ENCODE peak calls at places on chromosomes 5 and 9, in eight cellular contexts. J, H, G, Z, M, I, R and Q are unnamed samples.

GRCh38 chr9:91240596-91240995 is 121.1 kb downstream of the AUH start:
- DNase-seq in J (no peak), H (no peak), G (no peak), Z (no peak), M (no peak), I (no peak), R (no peak), Q (no peak)

GRCh38 chr5:14171091-14171490 is 27.9 kb downstream of the TRIO start:
- DNase-seq in J (no peak), H (no peak), G (peak), Z (no peak), M (no peak), I (peak), R (no peak), Q (no peak)

GRCh38 chr9:96655198-96655851 is at the start of gene PRXL2C:
- DNase-seq in J (no peak), H (peak), G (peak), Z (peak), M (no peak), I (peak), R (no peak), Q (peak)

GRCh38 chr5:68214472-68215207 is 916 bp upstream of the PIK3R1 start:
- DNase-seq in J (no peak), H (no peak), G (peak), Z (no peak), M (no peak), I (no peak), R (peak), Q (peak)

GRCh38 chr9:109101202-109101595 is 18.5 kb downstream of the TMEM245 start:
- DNase-seq in J (no peak), H (no peak), G (no peak), Z (no peak), M (no peak), I (no peak), R (no peak), Q (no peak)

GRCh38 chr9:138073808-138074207 is 196.2 kb downstream of the CACNA1B start:
- DNase-seq in J (no peak), H (peak), G (no peak), Z (no peak), M (no peak), I (no peak), R (no peak), Q (no peak)

GRCh38 chr5:178605788-178606187 is 15.6 kb upstream of the COL23A1 start:
- DNase-seq in J (no peak), H (no peak), G (no peak), Z (no peak), M (no peak), I (no peak), R (no peak), Q (no peak)

GRCh38 chr5:159189310-159189709 is 20.0 kb downstream of the RNF145 start:
- DNase-seq in J (no peak), H (no peak), G (no peak), Z (no peak), M (no peak), I (peak), R (no peak), Q (no peak)

GRCh38 chr5:5421149-5421960 is 1.1 kb upstream of the ICE1 start:
- DNase-seq in J (peak), H (no peak), G (peak), Z (peak), M (no peak), I (peak), R (no peak), Q (peak)

GRCh38 chr9:32413424-32413823 is 29.0 kb downstream of the ACO1 start:
- DNase-seq in J (no peak), H (no peak), G (no peak), Z (no peak), M (no peak), I (no peak), R (no peak), Q (no peak)

GRCh38 chr9:72486606-72486955 is 34.8 kb upstream of the TMC1 start:
- DNase-seq in J (no peak), H (no peak), G (no peak), Z (no peak), M (no peak), I (no peak), R (no peak), Q (no peak)

GRCh38 chr5:160493806-160494317 is 72.2 kb downstream of the PTTG1 start:
- DNase-seq in J (no peak), H (no peak), G (peak), Z (no peak), M (no peak), I (no peak), R (no peak), Q (no peak)

GRCh38 chr5:109619661-109620060 is 70.1 kb upstream of the MAN2A1 start:
- DNase-seq in J (no peak), H (no peak), G (no peak), Z (no peak), M (no peak), I (no peak), R (no peak), Q (no peak)

GRCh38 chr5:57447656-57448055 is 35.0 kb downstream of the ACTBL2 start:
- DNase-seq in J (no peak), H (no peak), G (peak), Z (no peak), M (no peak), I (peak), R (no peak), Q (no peak)

GRCh38 chr5:42001673-42002072 is 76.6 kb downstream of the FBXO4 start:
- DNase-seq in J (no peak), H (peak), G (no peak), Z (no peak), M (no peak), I (no peak), R (no peak), Q (no peak)

GRCh38 chr5:117318528-117318927 is 743.9 kb upstream of the SEMA6A start:
- DNase-seq in J (no peak), H (peak), G (no peak), Z (no peak), M (peak), I (no peak), R (peak), Q (no peak)

GRCh38 chr5:110785356-110785755 is 46.5 kb downstream of the SLC25A46 start:
- DNase-seq in J (no peak), H (no peak), G (peak), Z (peak), M (no peak), I (peak), R (no peak), Q (no peak)

GRCh38 chr5:129945031-129945430 is 40.8 kb downstream of the CHSY3 start:
- DNase-seq in J (no peak), H (no peak), G (peak), Z (peak), M (no peak), I (no peak), R (no peak), Q (no peak)

GRCh38 chr9:131477816-131478419 is 24.8 kb upstream of the POMT1 start:
- DNase-seq in J (no peak), H (no peak), G (no peak), Z (no peak), M (no peak), I (no peak), R (no peak), Q (no peak)

GRCh38 chr5:176154821-176155220 is 83.4 kb upstream of the SIMC1 start:
- DNase-seq in J (no peak), H (no peak), G (no peak), Z (no peak), M (no peak), I (no peak), R (no peak), Q (no peak)

GRCh38 chr5:176152933-176153317 is 85.3 kb upstream of the SIMC1 start:
- DNase-seq in J (no peak), H (no peak), G (no peak), Z (no peak), M (no peak), I (no peak), R (no peak), Q (no peak)

GRCh38 chr5:176153741-176154140 is 84.5 kb upstream of the SIMC1 start:
- DNase-seq in J (no peak), H (no peak), G (peak), Z (no peak), M (no peak), I (no peak), R (no peak), Q (no peak)

GRCh38 chr5:176151286-176151685 is 86.9 kb upstream of the SIMC1 start:
- DNase-seq in J (no peak), H (no peak), G (peak), Z (no peak), M (no peak), I (peak), R (no peak), Q (no peak)

GRCh38 chr5:176152191-176152932 is 85.9 kb upstream of the SIMC1 start:
- DNase-seq in J (no peak), H (peak), G (no peak), Z (no peak), M (no peak), I (peak), R (peak), Q (no peak)
- H3K9ac ChIP-seq in J (no peak), H (no peak), G (no peak), Z (no peak), M (no peak), I (no peak), R (no peak), Q (no peak)

GRCh38 chr9:122001491-122002201 is 91.5 kb downstream of the TTLL11 start:
- DNase-seq in J (no peak), H (no peak), G (peak), Z (no peak), M (no peak), I (peak), R (no peak), Q (no peak)

GRCh38 chr9:121998513-121999049 is 94.5 kb downstream of the TTLL11 start:
- DNase-seq in J (no peak), H (no peak), G (no peak), Z (no peak), M (no peak), I (no peak), R (no peak), Q (no peak)

GRCh38 chr9:121997791-121998190 is 95.3 kb downstream of the TTLL11 start:
- DNase-seq in J (no peak), H (no peak), G (no peak), Z (no peak), M (no peak), I (peak), R (no peak), Q (no peak)

GRCh38 chr9:121995997-121996396 is 97.1 kb downstream of the TTLL11 start:
- DNase-seq in J (no peak), H (no peak), G (no peak), Z (no peak), M (no peak), I (no peak), R (no peak), Q (no peak)

DNA sequence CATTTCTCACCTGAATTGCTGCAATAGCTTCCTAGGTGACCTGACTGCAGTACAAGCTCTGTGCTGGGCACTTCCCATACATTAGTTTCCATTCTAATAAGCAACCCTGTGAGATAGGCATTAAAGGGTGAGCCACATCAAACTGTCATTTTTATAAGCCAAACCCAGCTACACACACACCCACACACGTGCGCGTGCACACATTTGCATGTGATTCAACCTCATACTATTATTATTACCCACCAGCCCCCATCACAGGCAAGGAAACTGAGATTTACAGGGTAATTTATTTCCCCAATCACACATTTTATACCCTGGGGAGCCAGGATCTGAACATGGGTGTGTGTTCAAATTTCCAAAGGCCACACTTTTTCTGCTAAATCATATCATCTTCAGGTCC is 93.6 kb downstream of the TTLL11 start:
- DNase-seq in J (peak), H (no peak), G (no peak), Z (no peak), M (no peak), I (no peak), R (no peak), Q (no peak)
- H3K4me2 ChIP-seq in J (peak), H (no peak), G (no peak), Z (no peak), M (no peak), I (no peak), R (no peak), Q (no peak)

DNA sequence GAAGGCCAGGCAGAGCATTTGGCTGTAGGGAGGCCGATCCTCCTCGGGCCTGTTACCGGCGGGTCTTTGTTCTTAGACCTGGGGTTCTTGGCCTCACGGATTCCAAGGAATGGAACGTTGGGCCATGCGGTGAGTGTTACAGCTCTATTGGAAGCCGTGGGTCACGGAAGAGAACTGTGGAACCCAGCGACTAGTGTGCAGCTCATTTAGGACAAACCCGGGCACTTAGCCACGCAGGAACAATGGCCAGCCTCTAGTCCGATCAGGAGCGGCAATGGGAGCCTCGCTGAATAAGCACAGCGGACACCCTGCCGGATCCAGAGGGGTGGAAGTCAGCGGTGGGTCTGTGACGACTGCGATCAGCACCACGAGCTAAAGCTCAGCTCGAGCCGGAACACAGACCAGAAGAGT is 53.9 kb upstream of the RPL26L1 start:
- DNase-seq in J (no peak), H (no peak), G (no peak), Z (no peak), M (no peak), I (no peak), R (no peak), Q (no peak)
- H3K9ac ChIP-seq in J (no peak), H (no peak), G (peak), Z (no peak), M (no peak), I (no peak), R (no peak), Q (no peak)

DNA sequence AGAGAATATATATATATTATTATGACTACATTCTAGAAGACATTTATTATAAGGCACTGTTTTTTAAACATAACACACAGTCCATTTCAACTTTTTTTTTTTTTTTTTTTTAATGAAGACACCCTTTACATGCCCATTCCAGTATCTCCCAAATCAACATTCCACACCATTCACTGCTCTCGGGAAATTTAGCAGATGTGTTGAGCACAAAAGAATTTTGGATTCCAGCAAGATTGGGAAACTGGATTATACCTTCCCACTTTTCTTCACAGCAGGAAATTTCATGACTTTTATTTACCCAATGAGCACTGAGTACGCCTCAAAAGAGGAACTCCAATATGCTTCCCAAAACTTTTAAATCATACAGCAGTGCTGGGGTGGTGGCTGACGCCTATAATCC is 333.6 kb upstream of the DAB2 start:
- DNase-seq in J (no peak), H (no peak), G (no peak), Z (no peak), M (no peak), I (no peak), R (no peak), Q (no peak)
- H3K4me2 ChIP-seq in J (no peak), H (no peak), G (no peak), Z (no peak), M (no peak), I (no peak), R (no peak), Q (no peak)

DNA sequence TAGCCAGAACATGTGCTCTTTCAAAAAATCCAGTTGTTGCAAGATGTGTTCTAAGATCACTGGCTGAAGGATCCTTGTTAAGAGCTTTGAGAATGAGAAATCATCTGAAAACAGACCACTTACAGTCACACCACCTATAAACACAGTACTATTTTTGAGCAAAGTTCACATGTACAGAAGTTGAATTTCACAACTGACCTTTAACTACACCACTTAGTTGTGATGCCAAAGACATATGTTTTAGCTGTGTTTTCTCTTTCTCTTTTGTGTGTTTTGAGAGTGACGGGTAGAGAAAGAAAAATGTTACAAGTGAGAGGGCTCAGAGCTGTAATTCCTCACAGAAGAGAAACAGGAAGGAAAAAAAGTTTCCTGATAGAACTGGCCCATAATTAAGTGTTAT is 245.5 kb downstream of the MLLT3 start:
- DNase-seq in J (no peak), H (no peak), G (no peak), Z (no peak), M (no peak), I (no peak), R (no peak), Q (no peak)
- H3K9ac ChIP-seq in J (no peak), H (no peak), G (no peak), Z (no peak), M (no peak), I (no peak), R (no peak), Q (no peak)

DNA sequence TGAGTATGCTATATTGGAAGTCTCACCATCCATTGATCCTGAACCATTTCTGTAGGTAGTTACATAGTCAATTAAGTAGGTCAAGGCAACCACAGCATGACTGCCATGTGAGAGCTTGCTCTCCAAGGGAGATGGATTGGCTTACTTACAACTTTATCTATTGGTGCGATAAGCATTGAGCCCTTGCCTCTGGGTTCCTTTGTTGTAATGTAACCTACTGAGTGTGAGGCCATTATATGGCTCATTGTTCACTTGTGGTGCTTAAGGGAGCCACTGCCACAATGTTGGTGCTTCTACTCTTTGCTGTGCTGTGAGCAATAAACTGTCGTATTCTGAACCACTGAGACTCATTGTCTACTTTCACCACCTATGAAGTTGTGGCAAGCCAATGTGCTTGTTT is 510.6 kb upstream of the ITGA1 start:
- DNase-seq in J (no peak), H (no peak), G (no peak), Z (no peak), M (no peak), I (no peak), R (peak), Q (no peak)
- H3K4me2 ChIP-seq in J (no peak), H (no peak), G (no peak), Z (no peak), M (no peak), I (no peak), R (peak), Q (no peak)

GRCh38 chr9:18739127-18739526 is 265.2 kb downstream of the ADAMTSL1 start:
- DNase-seq in J (no peak), H (no peak), G (no peak), Z (no peak), M (no peak), I (no peak), R (no peak), Q (no peak)
- H3K9ac ChIP-seq in J (no peak), H (no peak), G (no peak), Z (no peak), M (no peak), I (no peak), R (no peak), Q (no peak)

GRCh38 chr5:96112703-96113102 is 151.1 kb upstream of the ELL2 start:
- DNase-seq in J (no peak), H (no peak), G (no peak), Z (no peak), M (no peak), I (no peak), R (no peak), Q (no peak)
- H3K4me2 ChIP-seq in J (no peak), H (no peak), G (no peak), Z (no peak), M (no peak), I (no peak), R (no peak), Q (no peak)

GRCh38 chr5:67028981-67029380 is 167.6 kb downstream of the CD180 start:
- DNase-seq in J (no peak), H (no peak), G (no peak), Z (no peak), M (no peak), I (no peak), R (no peak), Q (no peak)
- H3K9ac ChIP-seq in J (no peak), H (no peak), G (no peak), Z (no peak), M (no peak), I (no peak), R (no peak), Q (no peak)

DNA sequence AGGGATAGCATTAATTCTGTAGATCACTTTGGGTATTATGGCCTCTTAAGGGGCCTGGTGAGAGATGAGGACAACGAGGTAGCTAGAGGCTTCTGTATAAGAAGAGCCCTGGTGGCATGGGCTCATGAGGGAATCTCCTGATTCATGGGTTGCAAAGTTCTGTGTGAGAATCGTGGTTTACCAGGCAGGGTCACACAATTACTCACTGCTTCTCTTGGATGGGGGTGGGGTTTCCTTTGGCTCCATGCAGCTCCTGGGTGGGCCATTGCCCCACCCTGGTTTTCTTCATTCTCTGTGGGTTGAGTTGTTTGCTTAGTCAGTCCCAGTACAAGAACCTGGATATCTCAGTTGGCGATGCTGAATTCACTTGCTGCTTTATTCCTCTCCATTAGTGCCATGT is 30.9 kb upstream of the TNFSF15 start:
- DNase-seq in J (no peak), H (no peak), G (peak), Z (peak), M (no peak), I (no peak), R (no peak), Q (no peak)
- H3K4me2 ChIP-seq in J (no peak), H (no peak), G (no peak), Z (no peak), M (no peak), I (no peak), R (no peak), Q (no peak)